ENCODE peak calls at places on chromosome 22, in four cellular contexts. O, B, Z and U are unnamed samples.

GRCh38 chr22:43228330-43228729 is 41.4 kb upstream of the TTLL12 start:
- DNase-seq in Z (no peak), B (peak; percentile 10), O (no peak), U (no peak)

GRCh38 chr22:35630387-35630793 is 13.3 kb upstream of the MB start:
- DNase-seq in O (no peak), B (peak; percentile 63), Z (peak; percentile 67), U (no peak)

GRCh38 chr22:36026741-36027140 is 1.9 kb downstream of the RBFOX2 start:
- DNase-seq in O (no peak), B (peak; percentile 60), Z (no peak), U (no peak)

GRCh38 chr22:42757475-42757874 is 36.8 kb upstream of the A4GALT start:
- DNase-seq in O (no peak), Z (no peak), B (peak; percentile 48), U (no peak)

GRCh38 chr22:24391836-24392217 is 35.6 kb upstream of the ADORA2A start:
- DNase-seq in B (peak; percentile 77), O (no peak), Z (no peak), U (no peak)

GRCh38 chr22:40070701-40071100 is 75.9 kb downstream of the FAM83F start:
- DNase-seq in Z (no peak), B (no peak), O (no peak), U (no peak)

GRCh38 chr22:29149841-29150555 is 55.7 kb upstream of the EMID1 start:
- DNase-seq in Z (peak; percentile 66), B (no peak), O (no peak), U (no peak)

GRCh38 chr22:43667658-43668057 is 144.4 kb downstream of the EFCAB6 start:
- DNase-seq in O (no peak), Z (no peak), B (no peak), U (no peak)

GRCh38 chr22:17063372-17064106 is 21.3 kb upstream of the IL17RA start:
- DNase-seq in Z (no peak), O (peak; percentile 87), B (no peak), U (no peak)

GRCh38 chr22:38050720-38051119 is 6.5 kb upstream of the PICK1 start:
- DNase-seq in Z (no peak), B (no peak), O (no peak), U (no peak)

GRCh38 chr22:50440544-50441249 is 34.1 kb downstream of the SBF1 start:
- DNase-seq in O (no peak), B (no peak), Z (no peak), U (no peak)

GRCh38 chr22:48874956-48875355 is 952.7 kb downstream of the BRD1 start:
- DNase-seq in B (no peak), Z (peak; percentile 36), O (no peak), U (no peak)

GRCh38 chr22:48389916-48390315 is 1437.8 kb downstream of the BRD1 start:
- DNase-seq in O (no peak), B (no peak), Z (peak; percentile 40), U (no peak)

GRCh38 chr22:43226368-43226979 is 39.5 kb upstream of the TTLL12 start:
- DNase-seq in O (no peak), Z (no peak), B (peak; percentile 22), U (no peak)

GRCh38 chr22:29359469-29359868 is 28.9 kb downstream of the AP1B1 start:
- DNase-seq in O (peak; percentile 64), B (peak; percentile 53), Z (peak; percentile 85), U (no peak)

GRCh38 chr22:31616315-31616980 is 45.6 kb downstream of the PISD start:
- DNase-seq in Z (no peak), B (no peak), O (no peak), U (no peak)

GRCh38 chr22:50703726-50704509 is 31.3 kb downstream of the SHANK3 start:
- DNase-seq in O (no peak), Z (peak; percentile 55), B (no peak), U (no peak)

GRCh38 chr22:36510966-36511881 is 4.4 kb upstream of the FOXRED2 start:
- DNase-seq in Z (no peak), O (no peak), B (peak; percentile 51), U (no peak)

GRCh38 chr22:40709752-40710413 is 30.6 kb downstream of the MCHR1 start:
- DNase-seq in Z (peak; percentile 90), B (peak; percentile 84), O (no peak), U (no peak)

GRCh38 chr22:42256930-42257329 is 13.5 kb downstream of the TCF20 start:
- DNase-seq in B (no peak), O (no peak), Z (no peak), U (no peak)

GRCh38 chr22:32979606-32980005 is 78.6 kb downstream of the SYN3 start:
- DNase-seq in B (no peak), Z (no peak), O (no peak), U (no peak)

GRCh38 chr22:43534916-43535315 is 123.1 kb downstream of the MPPED1 start:
- DNase-seq in Z (no peak), B (no peak), O (no peak), U (no peak)

GRCh38 chr22:35021166-35021565 is 44.8 kb upstream of the ISX start:
- DNase-seq in Z (no peak), B (no peak), O (peak; percentile 90), U (no peak)

GRCh38 chr22:49918911-49919881 is 762 bp downstream of the CRELD2 start:
- DNase-seq in Z (no peak), O (no peak), B (no peak), U (no peak)

GRCh38 chr22:40325315-40325714 is 21.0 kb upstream of the ADSL start:
- DNase-seq in Z (no peak), O (no peak), B (no peak), U (no peak)

GRCh38 chr22:41919357-41920224 is 4.7 kb upstream of the SHISA8 start:
- DNase-seq in B (peak; percentile 11), O (peak; percentile 39), Z (no peak), U (no peak)

GRCh38 chr22:49621601-49622210 is 206.0 kb downstream of the BRD1 start:
- DNase-seq in B (no peak), O (no peak), Z (peak; percentile 38), U (no peak)

GRCh38 chr22:25153961-25154685 is 45.5 kb upstream of the CRYBB3 start:
- DNase-seq in O (peak; percentile 98), B (no peak), Z (peak; percentile 94), U (no peak)

GRCh38 chr22:27637604-27638003 is 164.0 kb downstream of the MN1 start:
- DNase-seq in O (no peak), B (peak; percentile 28), Z (no peak), U (no peak)

GRCh38 chr22:48510599-48510998 is 1317.1 kb downstream of the BRD1 start:
- DNase-seq in O (no peak), Z (no peak), B (no peak), U (no peak)

GRCh38 chr22:44701187-44701586 is 817 bp upstream of the PRR5 start:
- DNase-seq in O (no peak), B (no peak), Z (no peak), U (no peak)

GRCh38 chr22:44703269-44703870 is 1.4 kb downstream of the PRR5 start:
- DNase-seq in O (no peak), Z (no peak), B (no peak), U (no peak)

GRCh38 chr22:44701824-44702478 is at the start of gene PRR5:
- DNase-seq in Z (peak; percentile 84), B (peak; percentile 91), O (peak; percentile 68), U (no peak)

GRCh38 chr22:44704159-44705021 is 2.4 kb downstream of the PRR5 start:
- DNase-seq in O (no peak), Z (no peak), B (no peak), U (no peak)

DNA sequence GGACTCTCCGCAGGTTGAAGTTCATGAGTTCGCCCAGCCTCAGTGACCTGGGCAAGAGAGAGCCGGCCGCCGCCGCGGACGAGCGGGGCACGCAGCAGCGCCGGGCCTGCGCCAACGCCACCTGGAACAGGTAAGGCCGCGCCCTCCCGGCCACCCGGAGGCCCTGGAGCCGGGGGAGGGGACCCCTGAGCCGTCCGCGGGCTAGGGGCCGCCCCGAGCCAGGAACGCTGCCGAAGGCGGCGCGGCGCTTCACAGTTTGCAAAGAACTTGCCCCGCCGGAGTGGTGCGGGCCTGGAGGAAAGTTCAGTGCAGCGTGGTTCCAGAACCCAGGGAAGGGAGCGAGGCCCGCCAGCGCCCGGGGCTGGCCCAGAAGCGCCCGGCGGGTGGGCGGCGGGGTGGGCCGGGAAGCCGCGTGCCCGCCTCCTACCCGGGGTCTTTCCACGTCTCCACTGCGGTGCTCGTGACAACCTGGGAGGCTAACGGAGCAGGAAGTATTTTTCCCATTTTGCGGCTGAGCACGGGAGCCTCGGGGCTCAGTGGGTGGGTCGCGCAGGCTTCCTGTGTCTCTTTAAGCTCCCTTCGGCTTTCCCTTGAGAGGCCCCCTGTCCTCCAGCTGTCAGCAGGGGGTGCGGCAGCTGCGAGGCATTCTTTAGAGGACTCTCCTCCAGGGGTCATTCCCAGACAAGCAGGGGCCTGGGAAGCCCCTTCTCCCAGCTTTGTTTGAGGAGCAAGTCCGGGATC is 645 bp downstream of the PRR5 start:
- DNase-seq in B (peak; percentile 54), O (peak; percentile 23), Z (no peak), U (no peak)
- H3K4me3 ChIP-seq in B (peak overlapping the region; percentile 62), O (peak overlapping the region; percentile 63), Z (peak overlapping the region; percentile 54), U (peak overlapping the region; percentile 69)

GRCh38 chr22:26428515-26429457 is at the start of gene ASPHD2:
- DNase-seq in O (peak; percentile 48), B (peak; percentile 51), Z (peak; percentile 73), U (no peak)
- TF ChIP-seq POLR2A in O (peak; percentile 27), B (no peak), Z (no peak), U (no peak)

GRCh38 chr22:20135846-20136602 is 4.4 kb downstream of the ZDHHC8 start:
- DNase-seq in O (no peak), B (no peak), Z (no peak), U (no peak)
- H3K4me1 ChIP-seq in O (peaks cover 9% of the 10 kb centered on the region), B (peaks cover 11% of the 10 kb centered on the region), Z (peaks cover 67% of the 10 kb centered on the region), U (peaks cover 66% of the 10 kb centered on the region)

GRCh38 chr22:21938071-21938822 is 14.4 kb downstream of the PPM1F start:
- DNase-seq in O (peak; percentile 89), B (peak; percentile 83), Z (peak; percentile 97), U (peak; percentile 96)

GRCh38 chr22:21937821-21938070 is 14.9 kb downstream of the PPM1F start:
- DNase-seq in B (peak; percentile 94), O (no peak), Z (no peak), U (no peak)

GRCh38 chr22:21938906-21939305 is 13.7 kb downstream of the PPM1F start:
- DNase-seq in O (no peak), B (no peak), Z (no peak), U (no peak)

GRCh38 chr22:21936151-21936778 is 16.4 kb downstream of the PPM1F start:
- DNase-seq in Z (no peak), O (no peak), B (peak; percentile 16), U (no peak)

DNA sequence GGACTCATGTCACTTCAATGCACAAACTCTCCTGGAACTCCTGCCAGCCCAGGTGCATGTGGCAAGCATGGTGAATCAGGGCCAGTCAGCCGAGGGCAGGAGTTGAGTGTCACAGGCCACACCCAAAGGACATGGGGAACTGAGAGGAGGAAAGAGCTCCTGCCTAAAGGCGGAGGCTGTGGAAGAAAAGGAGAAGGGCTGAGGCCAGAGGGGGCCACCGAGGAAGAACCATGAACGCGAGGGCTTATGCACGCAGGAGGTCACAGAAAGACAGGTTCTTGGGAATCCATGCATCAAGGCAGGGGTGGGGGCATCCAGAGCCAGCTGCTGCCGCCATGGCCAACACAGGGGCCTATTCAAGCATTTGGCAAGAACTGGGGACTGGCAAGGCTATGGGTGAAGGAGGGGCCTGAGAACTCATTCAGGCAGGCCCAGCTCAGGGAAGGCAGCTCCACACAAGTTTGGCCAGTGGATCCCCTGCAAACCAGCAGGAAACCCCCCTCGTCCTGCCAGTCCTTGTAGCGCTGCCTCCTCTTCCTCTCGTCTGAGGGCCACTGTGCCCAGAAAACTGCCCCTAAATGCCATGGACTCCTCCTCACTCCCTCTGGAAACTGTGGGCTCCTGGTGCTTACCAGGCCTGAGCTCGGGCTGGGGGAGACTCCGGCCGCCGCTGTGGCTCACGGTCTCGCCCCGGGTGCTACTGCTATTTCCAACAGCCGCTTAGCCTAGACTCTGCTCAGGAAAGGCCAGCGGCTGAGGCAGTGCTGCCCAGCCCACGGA is 15.4 kb downstream of the PPM1F start:
- DNase-seq in O (no peak), Z (no peak), B (no peak), U (no peak)
- H3K4me3 ChIP-seq in O (peak overlapping the region; percentile 60), Z (peak overlapping the region; percentile 61), B (no peak overlapping the region), U (peak overlapping the region; percentile 50)

GRCh38 chr22:46792841-46793261 is 30.4 kb downstream of the TBC1D22A start:
- DNase-seq in Z (peak; percentile 43), O (no peak), B (no peak), U (no peak)
- TF ChIP-seq POLR2A in Z (no peak), O (no peak), B (no peak), U (no peak)